ENCODE peak calls at places on chromosomes 7 and 10, in four cellular contexts. One of them, this sample, is unnamed.
A peak's percentile ranks its signal among the peaks of the same experiment; 100 is the strongest.

GRCh38 chr7:125651823-125652528 is 722.4 kb upstream of the POT1 start:
- DNase-seq in HCT116: no peak
- DNase-seq in A549: no peak
- DNase-seq in GM12878: no peak
- DNase-seq in this sample: no peak

GRCh38 chr10:13528875-13529713 is at the start of gene BEND7:
- DNase-seq in A549: peak; percentile 33
- DNase-seq in GM12878: no peak
- DNase-seq in HCT116: no peak
- DNase-seq in this sample: no peak

GRCh38 chr7:100768784-100769183 is 35.4 kb downstream of the ZAN start:
- DNase-seq in A549: no peak
- DNase-seq in GM12878: no peak
- DNase-seq in HCT116: no peak
- DNase-seq in this sample: no peak

GRCh38 chr7:4631664-4632171 is 50.4 kb upstream of the FOXK1 start:
- DNase-seq in A549: peak; percentile 96
- DNase-seq in HCT116: peak; percentile 85
- DNase-seq in GM12878: no peak
- DNase-seq in this sample: no peak

GRCh38 chr10:116460219-116460618 is 32.6 kb downstream of the PNLIPRP3 start:
- DNase-seq in HCT116: no peak
- DNase-seq in GM12878: no peak
- DNase-seq in A549: no peak
- DNase-seq in this sample: no peak

GRCh38 chr10:80205478-80206276 is at the start of gene ANXA11:
- DNase-seq in A549: peak; percentile 82
- DNase-seq in GM12878: peak; percentile 27
- DNase-seq in HCT116: peak; percentile 61
- DNase-seq in this sample: peak; percentile 93

GRCh38 chr10:24251547-24251946 is 42.6 kb downstream of the KIAA1217 start:
- DNase-seq in GM12878: no peak
- DNase-seq in HCT116: no peak
- DNase-seq in A549: no peak
- DNase-seq in this sample: no peak

GRCh38 chr10:74419491-74420466 is 268.8 kb downstream of the ADK start:
- DNase-seq in A549: peak; percentile 11
- DNase-seq in HCT116: peak; percentile 10
- DNase-seq in GM12878: peak; percentile 5
- DNase-seq in this sample: peak; percentile 46

GRCh38 chr10:122181055-122181732 is 89.9 kb upstream of the BTBD16 start:
- DNase-seq in A549: peak; percentile 42
- DNase-seq in GM12878: no peak
- DNase-seq in HCT116: no peak
- DNase-seq in this sample: no peak

GRCh38 chr10:4549254-4549653 is 276.8 kb upstream of the AKR1E2 start:
- DNase-seq in A549: no peak
- DNase-seq in GM12878: no peak
- DNase-seq in HCT116: no peak
- DNase-seq in this sample: no peak

GRCh38 chr10:114115661-114116060 is 58.3 kb downstream of the CCDC186 start:
- DNase-seq in A549: no peak
- DNase-seq in HCT116: no peak
- DNase-seq in GM12878: no peak
- DNase-seq in this sample: no peak

GRCh38 chr7:96034940-96035727 is 262.8 kb downstream of the DYNC1I1 start:
- DNase-seq in HCT116: no peak
- DNase-seq in GM12878: no peak
- DNase-seq in A549: no peak
- DNase-seq in this sample: no peak

GRCh38 chr7:116503835-116504234 is 4.3 kb downstream of the CAV2 start:
- DNase-seq in HCT116: no peak
- DNase-seq in GM12878: no peak
- DNase-seq in A549: no peak
- DNase-seq in this sample: no peak

GRCh38 chr7:116501425-116502167 is 2.1 kb downstream of the CAV2 start:
- DNase-seq in A549: peak; percentile 50
- DNase-seq in GM12878: no peak
- DNase-seq in HCT116: no peak
- DNase-seq in this sample: no peak

GRCh38 chr7:116500071-116500853 is 724 bp downstream of the CAV2 start:
- DNase-seq in HCT116: no peak
- DNase-seq in A549: peak; percentile 63
- DNase-seq in GM12878: no peak
- DNase-seq in this sample: no peak

GRCh38 chr7:116505278-116505677 is 5.7 kb downstream of the CAV2 start:
- DNase-seq in A549: no peak
- DNase-seq in GM12878: no peak
- DNase-seq in HCT116: no peak
- DNase-seq in this sample: no peak

GRCh38 chr7:116502201-116503096 is 2.9 kb downstream of the CAV2 start:
- DNase-seq in HCT116: no peak
- DNase-seq in A549: peak; percentile 55
- DNase-seq in GM12878: no peak
- DNase-seq in this sample: no peak
- H3K4me2 ChIP-seq in HCT116: peak overlapping the region; percentile 84
- H3K4me2 ChIP-seq in A549: peak overlapping the region; percentile 74
- H3K4me2 ChIP-seq in GM12878: no peak overlapping the region
- H3K4me2 ChIP-seq in this sample: no peak overlapping the region

GRCh38 chr10:95438781-95439180 is 122.4 kb downstream of the SORBS1 start:
- DNase-seq in HCT116: no peak
- DNase-seq in GM12878: no peak
- DNase-seq in A549: no peak
- DNase-seq in this sample: no peak

GRCh38 chr10:95441547-95441923 is 119.6 kb downstream of the SORBS1 start:
- DNase-seq in A549: no peak
- DNase-seq in GM12878: no peak
- DNase-seq in HCT116: no peak
- DNase-seq in this sample: no peak

GRCh38 chr10:95442341-95442740 is 118.8 kb downstream of the SORBS1 start:
- DNase-seq in GM12878: no peak
- DNase-seq in HCT116: no peak
- DNase-seq in A549: no peak
- DNase-seq in this sample: no peak

GRCh38 chr10:95440326-95440725 is 120.8 kb downstream of the SORBS1 start:
- DNase-seq in HCT116: no peak
- DNase-seq in GM12878: no peak
- DNase-seq in A549: no peak
- DNase-seq in this sample: no peak

DNA sequence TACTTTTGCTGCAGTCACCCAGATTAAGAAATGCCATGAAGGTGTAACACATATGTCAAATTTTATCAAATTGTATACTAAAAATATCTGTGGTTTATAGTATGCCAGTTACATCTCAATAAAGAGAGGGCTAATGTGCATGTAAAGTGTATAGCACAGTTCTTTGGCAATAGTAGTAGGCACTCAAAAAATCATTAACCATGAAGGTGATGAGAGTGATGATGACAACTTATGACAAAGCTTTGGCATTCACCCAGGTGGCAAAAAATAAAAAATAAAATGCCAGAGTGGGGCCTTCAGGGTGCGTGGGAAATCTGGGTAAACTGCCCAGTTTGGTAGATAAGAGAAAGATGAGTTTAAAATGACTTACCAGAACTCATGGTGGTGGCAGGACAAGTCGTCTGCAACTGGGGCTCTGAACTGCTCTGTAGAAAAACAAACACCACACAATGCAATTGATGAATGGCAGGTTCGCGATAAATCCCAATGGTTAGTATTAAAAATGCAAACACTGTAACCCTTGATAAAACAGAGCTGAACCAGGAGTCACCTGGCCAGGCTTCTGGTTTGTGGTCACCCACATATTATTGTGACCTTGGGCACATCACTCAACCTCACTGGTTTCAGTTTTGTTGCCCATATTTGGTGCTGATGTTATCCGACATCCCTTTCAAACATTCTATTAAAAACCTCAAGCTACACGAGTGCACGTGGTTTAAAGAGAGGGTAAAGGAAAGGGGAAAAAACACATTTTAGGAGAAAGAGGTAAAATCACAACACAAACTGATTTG is 120.2 kb downstream of the SORBS1 start:
- DNase-seq in HCT116: no peak
- DNase-seq in A549: no peak
- DNase-seq in GM12878: peak; percentile 36
- DNase-seq in this sample: no peak
- H3K4me2 ChIP-seq in HCT116: no peak overlapping the region
- H3K4me2 ChIP-seq in A549: no peak overlapping the region
- H3K4me2 ChIP-seq in GM12878: no peak overlapping the region
- H3K4me2 ChIP-seq in this sample: no peak overlapping the region

DNA sequence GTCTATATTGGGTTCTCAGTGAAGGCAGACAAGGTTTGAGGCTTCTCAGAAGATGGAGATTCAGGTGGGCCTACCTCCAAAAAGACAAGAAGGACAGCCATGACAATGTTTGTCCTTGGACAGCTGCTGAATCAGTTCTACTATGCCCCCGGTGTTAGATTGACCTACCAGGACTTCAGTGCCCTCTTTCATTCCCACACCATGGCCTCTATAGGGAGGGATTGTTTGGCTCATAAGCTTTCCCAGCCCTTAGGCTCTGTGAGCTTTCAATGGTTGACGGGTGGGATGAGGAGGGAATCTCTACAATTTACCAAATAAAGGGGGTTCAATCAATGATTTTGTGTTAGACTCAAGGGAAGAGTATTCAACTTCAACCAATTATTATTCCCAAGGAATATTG is 23.4 kb upstream of the RAPGEF5 start:
- DNase-seq in HCT116: no peak
- DNase-seq in A549: no peak
- DNase-seq in GM12878: no peak
- DNase-seq in this sample: no peak
- H3K4me2 ChIP-seq in HCT116: no peak overlapping the region
- H3K4me2 ChIP-seq in A549: no peak overlapping the region
- H3K4me2 ChIP-seq in GM12878: no peak overlapping the region
- H3K4me2 ChIP-seq in this sample: no peak overlapping the region

GRCh38 chr7:21128418-21128817 is 299.5 kb upstream of the SP4 start:
- DNase-seq in HCT116: no peak
- DNase-seq in GM12878: no peak
- DNase-seq in A549: no peak
- DNase-seq in this sample: no peak

GRCh38 chr7:21125297-21125696 is 302.6 kb upstream of the SP4 start:
- DNase-seq in GM12878: no peak
- DNase-seq in HCT116: no peak
- DNase-seq in A549: no peak
- DNase-seq in this sample: no peak

GRCh38 chr7:21123586-21123985 is 304.3 kb upstream of the SP4 start:
- DNase-seq in HCT116: no peak
- DNase-seq in GM12878: no peak
- DNase-seq in A549: no peak
- DNase-seq in this sample: no peak
- H3K4me2 ChIP-seq in HCT116: no peak overlapping the region
- H3K4me2 ChIP-seq in GM12878: no peak overlapping the region
- H3K4me2 ChIP-seq in A549: no peak overlapping the region
- H3K4me2 ChIP-seq in this sample: no peak overlapping the region

GRCh38 chr10:12235116-12235694 is 39.2 kb downstream of the CDC123 start:
- DNase-seq in HCT116: no peak
- DNase-seq in GM12878: no peak
- DNase-seq in A549: no peak
- DNase-seq in this sample: no peak
- H3K4me2 ChIP-seq in HCT116: no peak overlapping the region
- H3K4me2 ChIP-seq in GM12878: no peak overlapping the region
- H3K4me2 ChIP-seq in A549: no peak overlapping the region
- H3K4me2 ChIP-seq in this sample: no peak overlapping the region

GRCh38 chr10:31484407-31485135 is 165.6 kb downstream of the ZEB1 start:
- DNase-seq in HCT116: no peak
- DNase-seq in A549: no peak
- DNase-seq in GM12878: no peak
- DNase-seq in this sample: no peak
- H3K4me2 ChIP-seq in HCT116: no peak overlapping the region
- H3K4me2 ChIP-seq in A549: no peak overlapping the region
- H3K4me2 ChIP-seq in GM12878: no peak overlapping the region
- H3K4me2 ChIP-seq in this sample: no peak overlapping the region

DNA sequence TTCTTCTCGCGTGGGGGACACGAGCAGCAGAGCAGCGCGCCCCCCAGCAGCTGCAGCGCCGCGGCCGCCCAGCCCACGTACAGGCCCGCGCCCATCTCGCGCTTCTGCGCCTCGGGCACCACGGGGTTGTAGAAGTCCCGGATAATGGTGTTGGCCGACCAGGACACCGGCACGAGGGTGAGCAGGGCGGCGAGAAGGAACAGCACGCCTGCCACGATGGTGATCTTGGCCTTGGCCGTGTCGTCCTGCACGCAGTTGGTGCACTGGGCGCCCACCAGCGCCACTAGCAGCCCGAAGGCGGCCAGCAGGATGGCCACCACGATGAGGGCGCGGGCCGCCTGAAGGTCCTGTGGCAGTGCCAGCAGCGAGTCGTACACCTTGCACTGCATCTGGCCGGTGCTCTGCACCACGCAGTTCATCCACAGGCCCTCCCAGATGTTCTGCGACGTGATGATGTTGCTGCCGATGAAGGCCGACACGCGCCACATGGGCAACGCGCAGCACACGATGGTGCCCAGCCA is 529 bp downstream of the CLDN3 start:
- DNase-seq in A549: no peak
- DNase-seq in HCT116: no peak
- DNase-seq in GM12878: no peak
- DNase-seq in this sample: no peak
- H3K4me2 ChIP-seq in A549: peak overlapping the region; percentile 71
- H3K4me2 ChIP-seq in HCT116: peak overlapping the region; percentile 95
- H3K4me2 ChIP-seq in GM12878: no peak overlapping the region
- H3K4me2 ChIP-seq in this sample: no peak overlapping the region

This sample was measured in OCI-LY7.